ENCODE peak calls at places on chromosomes 12 and 14, in seven cellular contexts. N is H9, Q is mesendoderm, U is IMR-90, Y is neuronal stem cell, C is H1, I is trophoblast cell. W is an unnamed sample.

GRCh38 chr14:35400707-35401421 is 3.7 kb downstream of the NFKBIA start:
- DNase-seq in N (no peak), Q (no peak), U (no peak), Y (no peak), C (no peak), I (peak; percentile 92), W (peak; percentile 81)

GRCh38 chr14:39755269-39755878 is 323.1 kb upstream of the FBXO33 start:
- DNase-seq in N (no peak), Q (no peak), U (no peak), Y (no peak), C (no peak), I (no peak), W (no peak)

GRCh38 chr12:19750116-19750644 is 310.9 kb downstream of the AEBP2 start:
- DNase-seq in N (no peak), Q (no peak), U (no peak), Y (no peak), C (no peak), I (peak; percentile 47), W (peak; percentile 62)

GRCh38 chr14:37973031-37973908 is 234.4 kb upstream of the SSTR1 start:
- DNase-seq in N (no peak), Q (no peak), U (no peak), Y (no peak), C (no peak), I (no peak), W (no peak)

GRCh38 chr14:105931808-105932483 is 405.6 kb downstream of the TMEM121 start:
- DNase-seq in N (peak; percentile 5), Q (no peak), U (no peak), Y (no peak), C (no peak), I (peak; percentile 70), W (no peak)

GRCh38 chr12:56221233-56221756 is 427 bp downstream of the RNF41 start:
- DNase-seq in N (peak; percentile 64), Q (peak; percentile 87), U (peak; percentile 73), Y (peak; percentile 65), C (no peak), I (peak; percentile 67), W (peak; percentile 82)

GRCh38 chr14:37625597-37626595 is 30.5 kb downstream of the TTC6 start:
- DNase-seq in N (no peak), Q (peak; percentile 14), U (peak; percentile 30), Y (no peak), C (no peak), I (no peak), W (no peak)

GRCh38 chr12:22876262-22876661 is 251.3 kb downstream of the ETNK1 start:
- DNase-seq in N (no peak), Q (no peak), U (no peak), Y (no peak), C (no peak), I (no peak), W (no peak)

GRCh38 chr12:29116414-29116813 is 32.7 kb upstream of the FAR2 start:
- DNase-seq in N (no peak), Q (no peak), U (no peak), Y (no peak), C (no peak), I (no peak), W (no peak)

GRCh38 chr12:31590730-31591307 is at the start of gene DENND5B:
- DNase-seq in N (peak; percentile 65), Q (peak; percentile 70), U (peak; percentile 61), Y (peak; percentile 71), C (no peak), I (peak; percentile 70), W (peak; percentile 75)

GRCh38 chr12:31586703-31587102 is 4.2 kb downstream of the DENND5B start:
- DNase-seq in N (no peak), Q (no peak), U (no peak), Y (no peak), C (no peak), I (no peak), W (no peak)

GRCh38 chr12:31589896-31590729 is 823 bp downstream of the DENND5B start:
- DNase-seq in N (peak; percentile 81), Q (peak; percentile 72), U (peak; percentile 58), Y (peak; percentile 60), C (no peak), I (peak; percentile 77), W (peak; percentile 79)

GRCh38 chr12:31589582-31589895 is 1.4 kb downstream of the DENND5B start:
- DNase-seq in N (no peak), Q (no peak), U (no peak), Y (no peak), C (no peak), I (no peak), W (no peak)

GRCh38 chr12:31588976-31589375 is 2.0 kb downstream of the DENND5B start:
- DNase-seq in N (no peak), Q (no peak), U (no peak), Y (no peak), C (no peak), I (no peak), W (peak; percentile 39)
- H3K27ac ChIP-seq in N (no peak overlapping the region), Q (no peak overlapping the region), U (no peak overlapping the region), Y (no peak overlapping the region), C (no peak overlapping the region), I (no peak overlapping the region), W (no peak overlapping the region)

GRCh38 chr14:104724981-104725771 is 1.1 kb downstream of the ADSS1 start:
- DNase-seq in N (peak; percentile 82), Q (peak; percentile 88), U (no peak), Y (no peak), C (no peak), I (peak; percentile 55), W (peak; percentile 56)
- H3K79me1 ChIP-seq in N (no peaks in the 10 kb centered on the region), Q (no peaks in the 10 kb centered on the region), U (peaks cover 21% of the 10 kb centered on the region), Y (peaks cover 14% of the 10 kb centered on the region), C (no peaks in the 10 kb centered on the region), I (peaks cover 2% of the 10 kb centered on the region), W (peaks cover 3% of the 10 kb centered on the region)

DNA sequence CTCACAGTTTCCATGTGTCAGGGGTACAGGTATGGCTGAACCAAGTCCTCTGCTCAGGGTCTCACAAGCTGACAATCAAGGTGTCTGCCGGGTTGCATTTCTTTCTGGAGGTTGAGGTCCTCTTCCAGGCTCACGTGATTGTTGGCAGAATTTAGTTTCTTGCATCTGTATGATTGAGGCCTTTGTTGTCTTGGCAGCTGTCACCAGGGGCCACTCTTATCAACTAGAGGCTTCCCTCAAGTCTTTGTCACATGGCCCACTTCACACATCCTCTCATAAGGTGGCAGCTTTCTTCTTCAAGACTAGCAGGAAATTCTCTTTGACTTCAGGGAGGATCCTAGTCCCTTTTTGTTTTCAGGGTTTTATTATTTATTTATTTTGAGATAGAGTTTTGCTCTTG is 46.0 kb upstream of the FOS start:
- DNase-seq in N (no peak), Q (peak; percentile 77), U (no peak), Y (no peak), C (no peak), I (no peak), W (no peak)
- H3K27ac ChIP-seq in N (no peak overlapping the region), Q (no peak overlapping the region), U (no peak overlapping the region), Y (no peak overlapping the region), C (no peak overlapping the region), I (no peak overlapping the region), W (no peak overlapping the region)

DNA sequence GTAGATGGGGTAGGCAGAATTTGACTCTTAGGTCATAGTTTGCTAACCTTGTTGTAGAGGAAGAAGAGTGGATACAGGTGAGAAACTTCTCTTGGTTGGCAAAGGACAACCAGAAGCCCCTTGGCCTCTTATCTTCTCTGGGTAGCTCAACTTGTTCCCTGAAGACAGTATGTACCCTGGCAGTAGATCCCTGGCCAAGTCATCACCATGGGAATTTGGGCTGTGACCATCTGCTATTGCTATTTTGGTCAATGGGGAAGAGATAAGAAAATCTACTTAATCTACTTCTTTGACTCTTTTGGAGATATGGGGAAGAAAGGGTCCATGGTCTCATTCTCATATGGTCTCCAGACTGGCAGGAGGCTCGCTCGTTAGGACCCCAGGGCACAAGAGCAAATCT is 215.9 kb downstream of the PPM1H start:
- DNase-seq in N (no peak), Q (peak; percentile 68), U (no peak), Y (no peak), C (no peak), I (no peak), W (no peak)
- H3K79me1 ChIP-seq in N (no peaks in the 10 kb centered on the region), Q (no peaks in the 10 kb centered on the region), U (peaks cover 5% of the 10 kb centered on the region), Y (no peaks in the 10 kb centered on the region), C (no peaks in the 10 kb centered on the region), I (no peaks in the 10 kb centered on the region), W (peaks cover 2% of the 10 kb centered on the region)

DNA sequence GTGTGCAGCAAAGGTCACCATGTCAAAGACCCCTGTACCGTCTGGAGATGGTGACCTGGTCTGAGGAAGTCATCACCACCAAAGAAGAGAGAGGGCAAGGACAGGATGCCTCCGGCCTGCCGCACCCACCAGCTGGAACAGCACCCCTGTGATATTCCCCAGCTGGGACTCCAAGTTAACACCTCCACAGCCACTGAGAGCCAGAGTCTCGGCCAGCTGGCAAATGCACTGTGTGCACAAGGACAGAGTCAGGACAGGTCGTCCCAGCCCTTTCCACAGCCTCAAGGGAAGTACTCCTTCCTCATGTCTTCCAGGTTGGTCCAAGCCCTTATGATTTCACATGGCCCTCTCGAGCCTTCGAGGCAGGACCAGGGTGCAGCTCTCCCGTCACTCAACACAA is 19.3 kb upstream of the FKBP4 start:
- DNase-seq in N (peak; percentile 27), Q (no peak), U (no peak), Y (no peak), C (no peak), I (no peak), W (no peak)
- H3K27ac ChIP-seq in N (no peak overlapping the region), Q (no peak overlapping the region), U (no peak overlapping the region), Y (no peak overlapping the region), C (no peak overlapping the region), I (no peak overlapping the region), W (no peak overlapping the region)